ENCODE peak calls at places on chromosomes 4 and X, in four cellular contexts. X is aorta, V is heart left ventricle, R is A549. A is an unnamed sample. For H3K9me3 and H3K4me1, the result is how much of the 10 kb centered on the place peaks cover.

GRCh38 chrX:19990225-19990518 is 689 bp downstream of the BCLAF3 start:
- DNase-seq in V (no peak), X (no peak), R (no peak), A (no peak)

GRCh38 chrX:40244980-40245379 is 147.2 kb upstream of the BCOR start:
- DNase-seq in X (peak), V (no peak), R (no peak), A (no peak)

GRCh38 chr4:3767569-3768288 is 1.5 kb downstream of the ADRA2C start:
- DNase-seq in V (no peak), X (no peak), R (peak), A (peak)

GRCh38 chrX:39972340-39972739 is 125.4 kb downstream of the BCOR start:
- DNase-seq in R (no peak), X (no peak), V (no peak), A (no peak)

GRCh38 chr4:3322059-3322550 is 29.3 kb downstream of the RGS12 start:
- DNase-seq in R (no peak), V (no peak), X (peak), A (peak)

GRCh38 chrX:149497054-149497453 is 8.1 kb downstream of the IDS start:
- DNase-seq in R (no peak), X (no peak), V (no peak), A (no peak)

GRCh38 chr4:8205241-8205707 is 6.2 kb downstream of the SH3TC1 start:
- DNase-seq in V (peak), X (no peak), R (no peak), A (no peak)

GRCh38 chrX:99795495-99795894 is 614.6 kb downstream of the PCDH19 start:
- DNase-seq in X (no peak), V (no peak), R (peak), A (no peak)

GRCh38 chrX:153727108-153727931 is 2.7 kb downstream of the ABCD1 start:
- DNase-seq in X (peak), R (no peak), V (peak), A (peak)

GRCh38 chr4:68748181-68748981 is 67.4 kb upstream of the UGT2B10 start:
- DNase-seq in R (no peak), V (no peak), X (no peak), A (no peak)

GRCh38 chr4:160423879-160424451 is 1321.1 kb downstream of the RAPGEF2 start:
- DNase-seq in V (no peak), X (no peak), R (peak), A (no peak)

GRCh38 chr4:170750519-170750918 is 660.8 kb upstream of the AADAT start:
- DNase-seq in X (no peak), R (peak), V (no peak), A (no peak)

GRCh38 chr4:122577808-122578781 is 42.8 kb downstream of the IL21 start:
- DNase-seq in V (no peak), X (no peak), R (peak), A (peak)

GRCh38 chr4:73735231-73735630 is 5.1 kb upstream of the CXCL8 start:
- DNase-seq in R (no peak), X (no peak), V (no peak), A (no peak)

DNA sequence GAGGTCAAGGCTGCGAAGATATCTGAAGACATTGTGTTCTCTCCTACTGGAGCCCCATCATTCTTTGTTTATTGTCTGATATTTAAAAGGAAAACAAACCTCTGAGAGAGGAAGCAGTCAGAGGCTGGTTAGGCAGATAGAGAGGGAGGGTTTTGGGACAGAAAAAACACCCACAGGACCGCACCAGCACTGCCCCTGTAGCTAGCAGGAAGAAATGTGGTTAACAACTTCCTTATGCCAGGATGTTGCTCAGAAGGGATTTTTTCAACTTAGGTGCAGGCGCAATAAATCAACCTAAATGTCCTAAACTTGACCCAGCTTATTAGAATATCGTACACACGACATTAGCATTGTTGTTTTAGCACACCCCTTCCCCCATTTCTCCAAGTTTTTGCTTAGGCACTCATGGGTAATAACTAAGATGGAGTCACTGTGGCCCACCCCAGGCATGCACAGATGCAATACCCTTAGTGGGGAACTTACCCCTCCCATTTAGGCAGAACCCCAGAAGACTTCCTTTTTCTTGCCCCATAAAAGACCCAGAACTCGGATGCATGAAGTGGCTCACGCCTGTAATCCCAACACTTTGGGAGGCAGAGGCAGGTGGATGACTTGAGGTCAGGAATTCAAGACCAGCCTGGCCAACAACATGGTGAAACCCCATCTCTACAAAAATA is 2.8 kb upstream of the ZNF718 start:
- DNase-seq in X (no peak), V (no peak), R (no peak), A (no peak)
- H3K9me3 ChIP-seq in X (under half), V (under half), R (under half), A (under half)

GRCh38 chr4:186144596-186145569 is 40.4 kb downstream of the FAM149A start:
- DNase-seq in V (peak), R (peak), X (peak), A (peak)

GRCh38 chr4:186146443-186146842 is 41.9 kb downstream of the FAM149A start:
- DNase-seq in R (no peak), X (no peak), V (no peak), A (no peak)

GRCh38 chr4:186149872-186150271 is 41.5 kb upstream of the CYP4V2 start:
- DNase-seq in V (peak), R (peak), X (peak), A (peak)

GRCh38 chr4:186148335-186148975 is 42.9 kb upstream of the CYP4V2 start:
- DNase-seq in V (no peak), X (no peak), R (no peak), A (no peak)

DNA sequence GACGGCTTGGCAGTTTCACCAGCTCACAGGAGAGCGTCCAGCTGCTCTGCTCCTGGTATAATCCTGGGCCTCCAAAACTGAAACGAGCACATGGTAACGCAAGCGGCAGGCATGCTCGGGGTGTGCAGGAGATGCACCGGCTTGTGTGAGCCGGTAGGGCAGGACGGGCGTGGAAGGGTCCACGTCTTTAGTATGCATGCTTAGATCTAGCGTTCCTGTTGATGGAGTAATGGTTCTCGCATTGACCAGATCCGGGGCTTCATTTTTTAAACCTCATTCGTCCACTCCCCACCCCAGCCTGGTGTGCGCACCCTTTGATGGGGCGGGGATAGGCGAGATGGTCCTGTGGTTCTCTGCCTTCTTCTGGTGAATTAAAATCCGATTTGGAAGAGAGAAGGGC is 39.7 kb downstream of the FAM149A start:
- DNase-seq in R (peak), X (no peak), V (no peak), A (no peak)
- H3K4me1 ChIP-seq in R (under half), X (under half), V (under half), A (under half)

GRCh38 chr4:53007024-53007423 is 144.9 kb downstream of the RASL11B start:
- DNase-seq in X (no peak), R (no peak), V (no peak), A (no peak)

GRCh38 chr4:53012738-53013137 is 150.6 kb downstream of the RASL11B start:
- DNase-seq in X (no peak), R (no peak), V (no peak), A (no peak)

GRCh38 chr4:53010320-53010719 is 148.2 kb downstream of the RASL11B start:
- DNase-seq in V (no peak), X (no peak), R (no peak), A (no peak)

GRCh38 chr4:53011176-53011575 is 149.1 kb downstream of the RASL11B start:
- DNase-seq in X (no peak), R (no peak), V (no peak), A (no peak)

GRCh38 chr4:53009824-53010223 is 147.7 kb downstream of the RASL11B start:
- DNase-seq in V (no peak), R (no peak), X (no peak), A (no peak)
- H3K27ac ChIP-seq in V (peak), R (no peak), X (no peak), A (no peak)

DNA sequence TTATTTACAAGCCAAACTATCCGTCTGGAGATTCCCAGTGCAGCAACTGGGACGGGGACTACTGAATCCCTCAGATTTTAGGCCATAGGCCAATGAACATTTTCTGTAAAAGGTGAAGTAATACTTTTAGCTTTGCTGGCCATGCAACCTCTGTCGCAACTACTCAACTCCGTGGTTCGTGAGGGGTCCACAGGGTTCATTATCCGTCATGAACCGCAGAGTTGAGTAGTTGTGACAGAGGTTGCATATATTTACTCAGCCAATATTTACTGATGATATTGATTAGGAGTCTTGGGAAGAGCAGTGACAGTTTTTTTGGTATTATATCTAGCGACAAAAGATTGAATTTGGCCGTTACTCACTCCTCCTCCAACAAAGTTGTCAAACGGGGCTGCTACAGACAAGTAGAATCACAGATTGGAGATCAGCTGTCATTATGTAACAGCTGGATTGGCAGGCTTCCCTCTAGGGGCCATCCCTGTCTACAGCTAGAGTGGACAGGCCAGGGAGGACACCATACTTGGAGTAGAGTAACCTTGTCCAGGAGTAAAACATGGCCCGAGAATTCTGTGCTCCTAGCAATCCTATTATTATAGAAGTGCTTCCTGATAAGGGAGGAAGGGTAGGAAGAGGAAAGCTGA is 37.2 kb upstream of the CD38 start:
- DNase-seq in R (no peak), V (no peak), X (no peak), A (no peak)
- H3K9me3 ChIP-seq in R (under half), V (under half), X (under half), A (under half)

DNA sequence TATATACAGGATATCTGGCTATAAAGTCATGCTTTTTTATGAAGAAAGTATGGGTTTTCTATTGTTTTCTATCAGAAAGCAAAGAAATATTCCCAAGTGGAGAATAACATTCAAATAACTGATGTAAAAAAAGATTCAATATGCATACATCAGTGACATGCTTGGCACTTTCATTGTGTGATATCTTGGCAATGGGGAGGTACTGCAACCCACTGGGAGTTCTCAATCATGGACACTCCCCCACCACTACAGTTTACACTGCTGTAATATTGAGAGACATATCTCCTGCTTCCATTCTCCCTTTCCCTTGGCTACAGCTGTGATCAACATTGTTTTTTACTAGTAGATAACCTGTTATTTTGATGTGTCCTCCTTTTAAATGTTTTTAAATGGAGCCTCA is 257.8 kb downstream of the CAMK2D start:
- DNase-seq in R (no peak), V (no peak), X (no peak), A (no peak)
- H3K4me1 ChIP-seq in R (under half), V (under half), X (under half), A (under half)

A was measured in endodermal cell.